ENCODE peak calls at places on chromosomes 13 and 19, in four cellular contexts. C is neural progenitor cell, O is cardiac muscle cell, M is GM23338. B is an unnamed sample.

GRCh38 chr19:36125557-36125956 is 10.3 kb downstream of the TBCB start:
- DNase-seq in C (no peak), O (no peak), M (no peak), B (no peak)

GRCh38 chr19:28472843-28473242 is 740.1 kb downstream of the UQCRFS1 start:
- DNase-seq in C (no peak), O (peak), M (no peak), B (no peak)

GRCh38 chr13:104837756-104838155 is 1697.7 kb downstream of the EFNB2 start:
- DNase-seq in C (no peak), O (no peak), M (no peak), B (no peak)

GRCh38 chr13:85575110-85575509 is 224.1 kb downstream of the SLITRK6 start:
- DNase-seq in C (no peak), O (no peak), M (no peak), B (no peak)

GRCh38 chr13:51823351-51823750 is 19.4 kb upstream of the DHRS12 start:
- DNase-seq in C (no peak), O (peak), M (no peak), B (no peak)

GRCh38 chr13:114112231-114112825 is 20.1 kb downstream of the RASA3 start:
- DNase-seq in C (peak), O (no peak), M (no peak), B (no peak)

GRCh38 chr19:46977548-46977947 is 42.1 kb upstream of the NPAS1 start:
- DNase-seq in C (no peak), O (no peak), M (no peak), B (no peak)

GRCh38 chr13:33026489-33027152 is 10.4 kb downstream of the KL start:
- DNase-seq in C (no peak), O (no peak), M (peak), B (no peak)

GRCh38 chr19:48819366-48819816 is 8.6 kb upstream of the BCAT2 start:
- DNase-seq in C (no peak), O (peak), M (no peak), B (no peak)

GRCh38 chr13:24253520-24254150 is 55.7 kb upstream of the C1QTNF9 start:
- DNase-seq in C (no peak), O (no peak), M (no peak), B (no peak)

GRCh38 chr13:43289458-43290255 is 266.3 kb downstream of the DNAJC15 start:
- DNase-seq in C (no peak), O (no peak), M (no peak), B (no peak)

GRCh38 chr13:100517135-100517534 is 71.5 kb downstream of the GGACT start:
- DNase-seq in C (no peak), O (no peak), M (no peak), B (no peak)

GRCh38 chr19:49071860-49072547 is 495 bp downstream of the KCNA7 start:
- DNase-seq in C (peak), O (no peak), M (peak), B (no peak)

GRCh38 chr13:100547805-100548204 is 40.8 kb downstream of the GGACT start:
- DNase-seq in C (no peak), O (no peak), M (no peak), B (no peak)

GRCh38 chr19:44807162-44807561 is 1.7 kb upstream of the BCAM start:
- DNase-seq in C (no peak), O (no peak), M (peak), B (no peak)

GRCh38 chr13:90889906-90890305 is 457.6 kb upstream of the MIR17HG start:
- DNase-seq in C (no peak), O (no peak), M (peak), B (no peak)

GRCh38 chr19:51784922-51785690 is 9.9 kb upstream of the FPR3 start:
- DNase-seq in C (no peak), O (peak), M (peak), B (peak)

GRCh38 chr19:30649934-30650614 is 277.9 kb downstream of the ZNF536 start:
- DNase-seq in C (peak), O (peak), M (peak), B (no peak)

GRCh38 chr19:2923510-2923909 is 21.3 kb downstream of the ZNF77 start:
- DNase-seq in C (no peak), O (peak), M (no peak), B (no peak)

GRCh38 chr19:4557971-4558941 is 1.2 kb downstream of the SEMA6B start:
- DNase-seq in C (peak), O (peak), M (peak), B (no peak)

GRCh38 chr13:65594255-65594654 is 1635.9 kb downstream of the PCDH9 start:
- DNase-seq in C (no peak), O (peak), M (no peak), B (no peak)

GRCh38 chr13:38979891-38980627 is 10.6 kb downstream of the STOML3 start:
- DNase-seq in C (peak), O (peak), M (peak), B (no peak)

GRCh38 chr13:29684441-29684840 is 89.0 kb upstream of the SLC7A1 start:
- DNase-seq in C (no peak), O (no peak), M (no peak), B (no peak)

GRCh38 chr13:99796175-99796819 is 175.3 kb downstream of the ZIC5 start:
- DNase-seq in C (peak), O (peak), M (peak), B (no peak)

GRCh38 chr13:73833331-73834070 is 300.7 kb downstream of the KLF12 start:
- DNase-seq in C (no peak), O (no peak), M (no peak), B (no peak)

GRCh38 chr13:43232144-43232840 is 208.9 kb downstream of the DNAJC15 start:
- DNase-seq in C (no peak), O (no peak), M (no peak), B (no peak)

GRCh38 chr13:49952168-49952567 is 16.0 kb upstream of the SPRYD7 start:
- DNase-seq in C (no peak), O (no peak), M (no peak), B (no peak)

DNA sequence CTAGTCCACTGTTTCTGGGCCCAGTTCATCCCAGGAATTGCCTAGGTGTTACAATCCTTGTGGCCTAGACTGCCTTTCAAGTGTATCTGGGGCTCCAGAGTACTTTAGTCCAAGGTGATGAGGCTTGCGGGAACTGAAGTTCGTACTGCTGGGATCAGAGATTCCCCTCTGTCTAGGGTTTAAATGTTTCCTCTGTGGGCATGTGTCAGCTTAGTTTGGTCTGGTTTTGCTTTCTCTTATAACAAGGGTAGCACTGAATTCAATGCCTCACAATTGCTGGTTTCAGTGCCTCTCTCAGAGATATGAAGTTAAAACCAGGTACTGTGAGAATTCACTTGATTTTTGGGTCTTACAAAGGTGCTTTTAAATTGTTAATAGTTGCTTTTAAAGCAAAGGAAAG is 30.8 kb downstream of the RGCC start:
- DNase-seq in C (no peak), O (no peak), M (no peak), B (no peak)
- H3K27ac ChIP-seq in C (no peak), O (no peak), M (no peak), B (no peak)

GRCh38 chr13:77696006-77696862 is 1.3 kb upstream of the SLAIN1 start:
- DNase-seq in C (peak), O (no peak), M (peak), B (peak)
- H3K27ac ChIP-seq in C (no peak), O (no peak), M (peak), B (peak)

GRCh38 chr13:112792511-112792910 is 102.7 kb downstream of the ATP11A start:
- DNase-seq in C (no peak), O (no peak), M (no peak), B (no peak)

GRCh38 chr13:112795277-112795676 is 105.4 kb downstream of the ATP11A start:
- DNase-seq in C (no peak), O (no peak), M (no peak), B (no peak)

GRCh38 chr13:112791662-112792440 is 102.0 kb downstream of the ATP11A start:
- DNase-seq in C (no peak), O (no peak), M (no peak), B (no peak)

GRCh38 chr13:112793545-112794445 is 104.0 kb downstream of the ATP11A start:
- DNase-seq in C (no peak), O (no peak), M (no peak), B (no peak)

DNA sequence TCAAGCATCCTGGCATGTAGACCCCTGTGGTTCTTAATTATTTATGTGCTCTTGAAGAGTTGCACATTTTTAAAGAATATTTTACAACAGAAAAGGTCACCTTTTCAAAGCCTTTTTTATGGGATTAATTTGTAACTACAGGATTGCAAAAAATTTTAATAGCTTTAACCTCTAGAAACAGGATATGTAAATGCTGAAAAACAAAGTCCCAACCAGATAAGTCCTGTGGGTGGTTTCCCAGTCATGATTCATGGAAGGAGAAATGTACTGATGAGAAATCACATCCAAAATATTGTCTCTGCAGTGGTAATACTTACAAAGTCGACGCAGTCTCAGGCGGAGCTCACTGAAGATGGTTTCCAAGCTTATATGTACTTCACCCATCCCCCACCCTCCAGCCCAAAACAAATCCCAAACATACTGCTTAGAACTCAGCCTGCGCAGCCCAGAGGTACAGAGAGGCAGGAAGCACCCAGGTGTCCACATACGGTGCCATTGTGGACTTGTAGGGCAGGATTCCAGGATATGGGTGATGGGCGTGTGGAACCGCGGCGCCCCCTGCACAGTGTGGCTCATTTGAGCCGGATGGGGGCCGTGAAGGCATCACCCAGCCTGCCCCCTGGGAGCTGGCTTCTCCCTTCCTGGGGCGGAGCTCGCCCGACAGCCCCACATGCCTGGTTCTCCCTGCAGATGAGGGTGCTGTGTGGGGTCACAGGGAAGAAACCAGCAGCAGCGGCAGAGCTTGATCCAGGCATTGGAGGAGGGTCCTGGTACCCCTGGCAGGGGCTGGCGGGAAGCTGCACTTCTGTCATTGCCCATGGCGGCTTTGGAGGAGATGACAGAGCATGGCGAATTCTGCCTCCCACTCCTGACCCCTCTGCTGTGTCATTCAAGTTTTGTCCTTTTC is 101.2 kb downstream of the ATP11A start:
- DNase-seq in C (no peak), O (peak), M (no peak), B (no peak)
- H3K27ac ChIP-seq in C (no peak), O (peak), M (no peak), B (no peak)

GRCh38 chr13:106513025-106513424 is 22.4 kb downstream of the EFNB2 start:
- DNase-seq in C (no peak), O (peak), M (no peak), B (no peak)
- H3K27ac ChIP-seq in C (no peak), O (no peak), M (peak), B (no peak)